ENCODE peak calls at places on chromosomes 4 and X, in four cellular contexts. R, S, L and D are unnamed samples.

GRCh38 chr4:1199556-1200331 is 27.4 kb upstream of the SPON2 start:
- DNase-seq in L (no peak), S (no peak), R (no peak), D (no peak)

GRCh38 chrX:155048997-155049619 is 21.8 kb downstream of the CMC4 start:
- DNase-seq in R (peak), S (peak), L (peak), D (no peak)

GRCh38 chr4:24394041-24394440 is 190.3 kb downstream of the DHX15 start:
- DNase-seq in R (peak), L (no peak), S (no peak), D (no peak)

GRCh38 chr4:153341575-153342090 is 2.9 kb upstream of the MND1 start:
- DNase-seq in S (peak), L (peak), R (no peak), D (no peak)

GRCh38 chr4:74202062-74202586 is 44.2 kb downstream of the MTHFD2L start:
- DNase-seq in L (peak), S (no peak), R (peak), D (no peak)

GRCh38 chr4:80156410-80156809 is 40.9 kb upstream of the PRDM8 start:
- DNase-seq in S (no peak), L (peak), R (no peak), D (no peak)

GRCh38 chr4:69823481-69824186 is 36.3 kb downstream of the SULT1E1 start:
- DNase-seq in R (peak), L (peak), S (peak), D (peak)

GRCh38 chrX:42096262-42096939 is 173.0 kb upstream of the CASK start:
- DNase-seq in S (peak), R (peak), L (peak), D (no peak)

GRCh38 chrX:10631416-10632145 is 11.2 kb upstream of the MID1 start:
- DNase-seq in R (no peak), S (no peak), L (no peak), D (no peak)

GRCh38 chr4:156896536-156896935 is 75.1 kb downstream of the PDGFC start:
- DNase-seq in L (no peak), S (no peak), R (no peak), D (no peak)

GRCh38 chr4:155582971-155583437 is 83.6 kb upstream of the GUCY1A1 start:
- DNase-seq in L (peak), R (peak), S (peak), D (no peak)

GRCh38 chr4:157706134-157706533 is 466.7 kb downstream of the GASK1B start:
- DNase-seq in S (no peak), L (no peak), R (no peak), D (no peak)

GRCh38 chr4:158758142-158758541 is 10.7 kb upstream of the FNIP2 start:
- DNase-seq in S (no peak), L (no peak), R (no peak), D (no peak)

GRCh38 chr4:81164126-81164525 is 50.9 kb downstream of the PRKG2 start:
- DNase-seq in L (no peak), S (no peak), R (no peak), D (no peak)

GRCh38 chr4:185915271-185915670 is 103.3 kb upstream of the SORBS2 start:
- DNase-seq in R (no peak), L (no peak), S (no peak), D (no peak)

GRCh38 chr4:165502919-165503907 is 124.4 kb downstream of the CPE start:
- DNase-seq in L (peak), S (peak), R (peak), D (peak)

GRCh38 chr4:157014621-157015591 is 43.3 kb upstream of the PDGFC start:
- DNase-seq in R (peak), L (peak), S (peak), D (no peak)

GRCh38 chr4:136917312-136918110 is 614.8 kb downstream of the PCDH18 start:
- DNase-seq in S (no peak), L (no peak), R (no peak), D (no peak)

GRCh38 chr4:37469286-37469685 is 216.9 kb downstream of the RELL1 start:
- DNase-seq in L (no peak), R (no peak), S (no peak), D (no peak)

GRCh38 chrX:103608305-103608963 is 671 bp downstream of the TCEAL3 start:
- DNase-seq in R (no peak), S (no peak), L (no peak), D (no peak)

DNA sequence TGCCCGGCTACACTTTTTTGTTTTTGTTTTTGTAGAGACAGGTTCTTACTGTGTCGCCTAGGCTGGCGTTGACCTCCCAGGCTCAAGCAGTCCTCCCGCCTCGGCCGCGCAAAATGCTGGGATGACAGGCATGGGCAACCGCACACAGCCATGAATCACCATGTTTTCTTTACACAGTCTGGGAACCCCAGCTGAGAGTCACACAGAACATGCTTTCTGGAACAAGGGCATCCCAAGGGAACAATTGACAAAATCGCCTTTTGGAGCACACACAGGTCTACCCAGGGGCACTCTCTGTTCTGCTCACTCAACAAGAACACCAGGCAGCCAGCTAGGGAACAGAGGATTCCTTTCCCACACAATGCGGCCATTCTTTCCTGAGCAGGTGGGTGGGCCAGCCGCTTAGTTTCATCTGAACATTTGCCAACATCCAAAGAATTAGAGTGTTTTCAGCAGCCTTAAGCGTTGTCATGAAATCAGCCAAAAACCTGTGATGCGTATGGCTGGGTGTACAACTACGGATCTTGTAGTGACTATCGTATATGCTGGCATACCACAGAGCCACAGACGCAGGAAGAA is 15.7 kb downstream of the PRKX start:
- DNase-seq in S (peak), L (peak), R (peak), D (no peak)
- H3K4me3 ChIP-seq in S (no peak), L (no peak), R (no peak), D (no peak)

DNA sequence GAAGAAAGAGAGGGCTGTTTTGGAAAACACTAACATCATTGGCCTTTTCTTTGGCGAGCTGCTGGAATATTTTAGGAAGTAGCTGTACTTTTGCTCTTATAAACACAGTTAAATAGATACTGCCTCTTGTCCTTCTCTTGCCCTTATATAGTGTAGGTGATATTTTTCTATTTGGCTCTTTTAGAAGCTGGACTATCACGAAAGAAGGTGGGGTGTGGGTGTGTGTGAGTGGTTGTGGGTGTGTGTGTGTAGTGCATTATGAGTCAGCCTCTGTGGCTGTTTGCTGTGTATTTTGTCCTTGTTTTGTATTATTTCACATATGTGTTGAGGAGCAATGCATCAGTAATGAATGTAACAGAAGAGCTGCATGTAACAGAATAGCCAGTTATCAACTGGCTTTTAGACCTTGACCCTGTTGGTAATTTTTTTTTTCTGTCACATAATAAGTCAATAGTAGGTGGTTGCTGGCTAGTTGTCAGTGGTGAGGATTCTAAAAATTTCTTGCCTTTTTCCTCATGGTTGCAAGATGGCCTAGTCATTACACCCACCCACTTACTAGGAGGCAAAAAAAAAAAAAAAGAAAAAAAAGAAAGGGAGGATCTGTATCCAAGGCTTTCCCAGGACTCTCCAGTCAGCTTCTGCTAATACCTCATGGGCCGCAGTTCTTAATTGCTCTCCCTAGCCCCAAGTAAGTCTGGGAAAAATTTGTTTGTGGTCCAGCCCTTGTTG is 23.8 kb downstream of the ARHGAP10 start:
- DNase-seq in L (no peak), S (no peak), R (peak), D (no peak)
- H3K4me3 ChIP-seq in L (no peak), S (no peak), R (no peak), D (no peak)

GRCh38 chr4:142474398-142475087 is 371.6 kb downstream of the INPP4B start:
- DNase-seq in R (no peak), L (no peak), S (peak), D (no peak)

GRCh38 chr4:142473218-142473959 is 372.7 kb downstream of the INPP4B start:
- DNase-seq in L (no peak), S (no peak), R (no peak), D (no peak)

GRCh38 chr4:142475663-142476062 is 370.4 kb downstream of the INPP4B start:
- DNase-seq in L (peak), R (peak), S (no peak), D (no peak)

DNA sequence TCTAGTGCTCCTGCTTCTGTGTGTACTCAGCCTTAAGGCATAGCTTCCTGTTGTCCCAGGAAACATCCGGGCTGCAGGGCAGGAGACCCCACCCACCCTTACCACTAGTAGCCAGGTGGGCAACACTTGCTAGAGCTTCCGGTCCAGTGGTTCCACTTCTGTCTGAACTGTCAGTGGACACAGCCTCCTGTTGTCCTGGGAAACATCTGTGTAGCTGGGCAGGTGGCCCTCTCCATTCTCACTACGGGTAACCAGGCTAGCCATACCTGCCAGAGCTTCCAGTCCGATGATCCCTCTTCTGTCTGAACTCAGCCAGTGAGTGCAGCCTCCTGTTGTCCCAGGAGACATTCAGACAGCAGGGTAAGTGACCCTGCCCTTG is 372.2 kb downstream of the INPP4B start:
- DNase-seq in S (no peak), L (no peak), R (no peak), D (no peak)
- H3K4me3 ChIP-seq in S (no peak), L (no peak), R (no peak), D (no peak)

DNA sequence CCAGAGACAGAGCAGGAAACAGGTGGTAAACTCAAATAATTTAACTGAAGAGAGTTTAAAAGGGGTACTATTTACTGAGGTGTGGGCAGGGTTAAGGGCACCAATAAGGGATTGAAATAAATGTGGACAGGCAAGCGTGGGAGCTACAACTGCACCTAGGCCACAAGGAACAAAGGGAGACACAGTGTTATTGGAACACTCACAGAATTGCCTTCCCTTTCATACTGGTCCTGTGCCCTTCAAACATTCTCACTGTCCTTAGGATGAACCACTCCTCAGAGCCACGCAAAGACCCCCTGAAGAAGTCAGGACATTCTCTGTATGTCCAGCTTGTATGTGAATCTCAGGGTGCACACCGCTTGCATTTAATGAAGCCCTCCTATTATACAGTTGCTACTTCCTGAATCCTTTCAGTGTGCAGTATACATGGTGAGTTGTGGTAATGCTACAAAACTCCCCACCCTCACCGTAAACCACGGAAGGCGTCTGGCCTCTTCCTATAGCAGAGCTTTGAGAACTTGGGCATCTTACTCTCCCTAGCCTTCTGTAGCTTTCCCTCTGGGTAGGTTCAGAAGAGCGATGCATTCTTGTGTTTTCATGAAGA is 9.6 kb upstream of the MRPL1 start:
- DNase-seq in L (no peak), S (no peak), R (no peak), D (no peak)
- H3K4me3 ChIP-seq in L (no peak), S (no peak), R (no peak), D (no peak)

GRCh38 chr4:113404846-113405245 is 355.4 kb downstream of the ANK2 start:
- DNase-seq in S (no peak), L (peak), R (no peak), D (no peak)

GRCh38 chr4:113407409-113407808 is 354.1 kb downstream of the CAMK2D start:
- DNase-seq in R (no peak), S (no peak), L (no peak), D (no peak)

GRCh38 chr4:113405874-113406722 is 355.4 kb downstream of the CAMK2D start:
- DNase-seq in L (no peak), S (no peak), R (no peak), D (no peak)

GRCh38 chr4:113404167-113404571 is 354.7 kb downstream of the ANK2 start:
- DNase-seq in L (no peak), R (no peak), S (no peak), D (no peak)

GRCh38 chr4:113406723-113407016 is 354.9 kb downstream of the CAMK2D start:
- DNase-seq in R (no peak), L (no peak), S (no peak), D (peak)
- H3K4me3 ChIP-seq in R (no peak), L (no peak), S (no peak), D (peak)

GRCh38 chr4:142818476-142818875 is 27.6 kb downstream of the INPP4B start:
- DNase-seq in L (peak), S (no peak), R (no peak), D (no peak)
- H3K4me3 ChIP-seq in L (no peak), S (no peak), R (no peak), D (no peak)

DNA sequence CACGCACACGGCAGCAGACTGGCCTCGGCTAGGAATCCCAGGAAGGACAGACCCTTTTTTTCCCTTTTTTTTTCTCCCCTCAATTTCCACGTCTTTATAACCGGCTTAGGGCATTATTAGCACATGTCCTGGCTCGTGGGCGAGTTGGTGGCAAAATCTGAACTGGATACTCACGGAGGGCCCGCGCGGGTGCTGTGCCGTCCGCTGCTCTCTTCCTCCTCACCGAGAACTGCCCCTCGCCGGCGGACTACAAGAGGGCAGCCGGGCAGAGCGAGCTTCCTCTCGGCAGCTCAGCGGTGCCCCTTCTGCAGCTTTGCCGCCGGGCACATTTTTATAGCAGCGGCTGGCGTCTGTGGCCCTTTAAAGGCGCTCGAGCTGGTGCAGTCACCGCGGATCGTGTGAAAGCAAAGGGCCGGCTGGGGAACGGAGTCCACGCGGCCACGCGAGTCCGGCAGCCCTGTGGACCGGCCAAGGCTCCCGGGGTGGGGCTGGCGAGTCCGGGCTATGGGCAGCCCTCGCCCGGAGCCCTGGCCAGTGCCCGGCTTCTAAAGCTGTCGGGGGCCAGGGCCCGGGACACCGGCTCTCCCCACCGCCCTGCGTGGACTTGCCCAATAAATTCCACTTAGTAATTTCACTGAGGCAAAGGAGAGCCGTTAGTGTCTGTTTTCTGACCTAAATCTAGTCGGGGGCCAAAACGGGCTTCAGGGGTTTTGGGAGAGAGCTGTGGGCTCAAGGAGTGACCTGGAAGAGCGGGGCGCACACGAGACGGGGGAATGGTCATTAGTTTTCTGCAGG is 1.3 kb upstream of the CITED1 start:
- DNase-seq in L (peak), R (peak), S (peak), D (no peak)
- H3K4me3 ChIP-seq in L (peak), R (peak), S (peak), D (peak)

GRCh38 chr4:183303278-183303677 is 16.8 kb downstream of the CLDN22 start:
- DNase-seq in S (no peak), R (no peak), L (no peak), D (no peak)

GRCh38 chr4:183304067-183304466 is 16.0 kb downstream of the CLDN22 start:
- DNase-seq in S (no peak), L (no peak), R (no peak), D (no peak)

GRCh38 chr4:183300070-183300469 is 20.0 kb downstream of the CLDN22 start:
- DNase-seq in S (peak), R (peak), L (peak), D (no peak)

GRCh38 chr4:183300660-183301059 is 19.4 kb downstream of the CLDN22 start:
- DNase-seq in R (peak), S (no peak), L (no peak), D (no peak)

DNA sequence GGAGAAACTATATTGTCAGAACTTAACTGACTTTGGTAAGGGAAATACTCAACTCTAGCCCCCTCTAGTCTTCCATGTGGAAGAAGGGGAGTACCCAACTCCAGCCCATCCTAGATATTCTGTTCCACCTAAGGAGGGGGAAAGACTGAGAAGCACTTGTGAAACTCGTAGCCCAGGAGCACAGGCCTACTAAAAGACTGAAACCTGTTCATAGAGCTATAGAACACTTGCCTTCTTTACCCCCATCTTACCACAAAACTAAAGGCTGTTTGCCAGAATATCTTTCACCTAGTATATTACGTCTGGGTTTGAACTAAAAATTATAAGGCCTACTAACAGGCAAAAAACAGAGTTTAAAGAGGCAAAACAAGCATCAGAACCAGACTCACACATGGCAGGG is 15.5 kb downstream of the CLDN22 start:
- DNase-seq in L (no peak), R (no peak), S (no peak), D (no peak)
- H3K4me3 ChIP-seq in L (no peak), R (no peak), S (no peak), D (no peak)

GRCh38 chrX:119273807-119274192 is 37.7 kb downstream of the PGRMC1 start:
- DNase-seq in R (no peak), L (no peak), S (no peak), D (no peak)

DNA sequence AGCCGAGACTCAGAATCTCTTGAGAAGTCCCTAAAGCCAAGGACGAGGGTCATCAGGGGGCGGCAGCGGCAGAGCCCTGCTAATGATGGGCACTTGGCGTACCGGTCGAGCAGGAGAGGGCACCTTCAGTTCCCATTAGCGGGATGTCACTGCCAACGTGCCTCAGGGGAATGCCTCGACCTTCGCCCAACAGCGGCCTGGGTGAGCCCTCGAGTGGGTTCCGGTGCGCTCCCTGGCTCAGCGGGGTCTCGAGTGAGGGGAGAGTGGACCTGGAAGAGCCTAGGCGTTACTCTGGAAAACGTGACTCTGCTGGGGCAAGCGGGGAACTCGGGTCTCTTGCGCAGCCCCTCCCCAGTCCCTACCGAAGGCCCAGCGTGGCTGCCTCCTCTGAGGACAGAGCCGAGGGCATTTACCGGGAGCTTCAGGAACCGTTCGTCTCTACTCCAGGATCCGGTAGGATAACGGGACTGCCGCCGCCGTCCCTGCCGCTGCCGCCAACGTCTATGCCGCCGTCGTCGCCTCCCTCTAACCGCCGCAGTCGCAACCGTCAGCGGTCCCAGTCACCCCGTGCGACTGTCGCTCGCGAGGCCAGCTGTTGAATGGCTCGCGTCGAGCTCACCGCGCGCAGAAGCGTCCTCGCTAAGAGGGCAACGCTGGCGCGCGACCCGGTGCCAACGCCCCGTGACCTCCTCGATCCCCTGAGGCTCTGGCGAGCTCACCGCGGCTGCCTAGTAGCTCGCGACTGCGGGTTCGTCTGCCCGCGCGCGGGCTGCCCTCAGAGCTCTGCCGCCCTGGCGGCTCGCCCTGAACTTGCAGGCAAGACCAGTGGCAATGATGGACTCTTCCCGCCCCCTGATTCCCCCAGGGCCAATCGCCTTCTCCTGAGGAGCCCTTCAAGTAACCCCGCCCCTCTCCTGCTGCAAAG is 37.1 kb downstream of the PGRMC1 start:
- DNase-seq in S (peak), R (peak), L (peak), D (no peak)
- H3K4me3 ChIP-seq in S (peak), R (no peak), L (no peak), D (no peak)